ENCODE peak calls at places on chromosomes 11 and 22, in eight cellular contexts. Y, A, B, J, L, F, S and M are unnamed samples.

GRCh38 chr22:30301995-30302809 is 12.9 kb upstream of the CASTOR1 start:
- DNase-seq in S (no peak), A (no peak), L (no peak), J (peak; percentile 55), F (no peak), Y (no peak), B (peak; percentile 86), M (no peak)

GRCh38 chr11:67406420-67406968 is 2.6 kb downstream of the TBC1D10C start:
- DNase-seq in B (no peak), S (no peak), J (no peak), F (no peak), Y (no peak), L (no peak), A (no peak), M (no peak)

GRCh38 chr11:69518081-69518950 is 36.9 kb downstream of the LINC01488 start:
- DNase-seq in F (no peak), A (no peak), Y (no peak), S (no peak), B (peak; percentile 6), L (no peak), J (no peak), M (no peak)

GRCh38 chr11:72720047-72720446 is 32.2 kb downstream of the ARAP1 start:
- DNase-seq in A (no peak), S (no peak), J (no peak), Y (no peak), F (no peak), B (no peak), L (no peak), M (no peak)

GRCh38 chr11:122791411-122791810 is 46.9 kb upstream of the CRTAM start:
- DNase-seq in S (no peak), J (no peak), B (no peak), Y (peak; percentile 25), L (no peak), A (no peak), F (no peak), M (no peak)

GRCh38 chr11:131955901-131956300 is 585.5 kb downstream of the NTM start:
- DNase-seq in S (no peak), J (no peak), F (no peak), L (no peak), A (peak; percentile 12), Y (no peak), B (no peak), M (no peak)

GRCh38 chr22:37098976-37099577 is 10.4 kb downstream of the TMPRSS6 start:
- DNase-seq in F (no peak), Y (no peak), A (peak; percentile 62), S (no peak), B (no peak), L (no peak), J (no peak), M (no peak)

GRCh38 chr22:26852176-26852575 is 194.8 kb downstream of the MIAT start:
- DNase-seq in S (peak; percentile 51), Y (peak; percentile 34), J (no peak), A (peak; percentile 89), B (no peak), F (no peak), L (no peak), M (peak; percentile 4)

GRCh38 chr22:27581688-27582087 is 219.9 kb downstream of the MN1 start:
- DNase-seq in B (peak; percentile 95), J (peak; percentile 54), Y (peak; percentile 57), S (no peak), L (no peak), A (no peak), F (no peak), M (peak; percentile 85)

GRCh38 chr11:19777342-19778102 is 64.9 kb downstream of the NAV2 start:
- DNase-seq in F (no peak), J (peak; percentile 19), S (no peak), B (no peak), A (peak; percentile 75), L (no peak), Y (peak; percentile 45), M (no peak)

GRCh38 chr22:46661221-46661851 is 41.1 kb downstream of the GRAMD4 start:
- DNase-seq in B (no peak), F (no peak), Y (no peak), S (no peak), J (no peak), A (no peak), L (peak; percentile 95), M (no peak)

GRCh38 chr11:17277024-17277584 is 565 bp downstream of the NUCB2 start:
- DNase-seq in A (peak; percentile 27), L (peak; percentile 50), B (no peak), Y (peak; percentile 65), S (no peak), J (no peak), F (peak; percentile 10), M (no peak)

GRCh38 chr11:9577551-9577950 is 4.1 kb downstream of the WEE1 start:
- DNase-seq in L (no peak), Y (peak; percentile 36), A (no peak), B (no peak), J (no peak), S (no peak), F (no peak), M (no peak)

GRCh38 chr11:1478544-1478943 is 8.0 kb downstream of the MOB2 start:
- DNase-seq in S (no peak), Y (no peak), A (no peak), F (no peak), B (peak; percentile 37), L (no peak), J (no peak), M (no peak)

GRCh38 chr11:109033627-109034340 is 368.9 kb downstream of the DDX10 start:
- DNase-seq in S (no peak), J (no peak), L (no peak), A (no peak), F (no peak), B (no peak), Y (no peak), M (no peak)

GRCh38 chr11:95516786-95517185 is 272.8 kb downstream of the FAM76B start:
- DNase-seq in A (no peak), S (no peak), F (no peak), Y (no peak), J (no peak), L (no peak), B (no peak), M (no peak)

GRCh38 chr11:83033972-83034672 is 37.6 kb downstream of the RAB30 start:
- DNase-seq in L (peak; percentile 86), S (no peak), B (no peak), J (peak; percentile 50), A (peak; percentile 31), Y (no peak), F (no peak), M (peak; percentile 88)

GRCh38 chr11:119222308-119222707 is 16.2 kb downstream of the CBL start:
- DNase-seq in F (no peak), A (no peak), L (peak; percentile 1), J (no peak), B (no peak), Y (peak; percentile 20), S (no peak), M (no peak)

GRCh38 chr22:31474743-31475142 is 14.9 kb downstream of the EIF4ENIF1 start:
- DNase-seq in Y (no peak), A (no peak), F (no peak), B (no peak), S (no peak), L (no peak), J (no peak), M (no peak)

GRCh38 chr11:19872526-19873135 is 160.0 kb downstream of the NAV2 start:
- DNase-seq in L (peak; percentile 73), B (no peak), Y (no peak), A (peak; percentile 84), S (no peak), J (no peak), F (no peak), M (no peak)

GRCh38 chr11:86978247-86978646 is 23.1 kb upstream of the FZD4 start:
- DNase-seq in Y (no peak), L (no peak), B (peak; percentile 84), S (no peak), J (no peak), F (no peak), A (no peak), M (no peak)

GRCh38 chr11:67544591-67545242 is 21.5 kb upstream of the CABP2 start:
- DNase-seq in Y (peak; percentile 36), S (no peak), L (no peak), B (no peak), J (peak; percentile 47), A (no peak), F (no peak), M (no peak)

GRCh38 chr11:59207988-59208432 is 4.7 kb downstream of the MPEG1 start:
- DNase-seq in L (no peak), B (no peak), J (no peak), S (peak; percentile 13), A (peak; percentile 81), Y (peak; percentile 76), F (no peak), M (no peak)

GRCh38 chr11:69515271-69516245 is 34.1 kb downstream of the LINC01488 start:
- DNase-seq in F (no peak), L (no peak), S (no peak), Y (no peak), J (no peak), B (peak; percentile 49), A (no peak), M (no peak)

GRCh38 chr22:29563652-29564460 is 10.3 kb upstream of the THOC5 start:
- DNase-seq in S (no peak), B (no peak), Y (peak; percentile 9), A (no peak), L (peak; percentile 14), F (no peak), J (no peak), M (no peak)

GRCh38 chr11:35166369-35167360 is 27.7 kb downstream of the CD44 start:
- DNase-seq in J (no peak), Y (no peak), S (no peak), L (no peak), B (peak; percentile 86), A (no peak), F (no peak), M (no peak)

GRCh38 chr11:72048718-72049460 is 31.5 kb downstream of the NUMA1 start:
- DNase-seq in B (no peak), J (no peak), F (no peak), L (no peak), A (no peak), Y (peak; percentile 49), S (no peak), M (no peak)

GRCh38 chr11:100980156-100980555 is 149.5 kb downstream of the PGR start:
- DNase-seq in L (peak; percentile 15), J (no peak), S (no peak), F (no peak), Y (peak; percentile 51), B (no peak), A (peak; percentile 60), M (no peak)

GRCh38 chr22:27900153-27900552 is 18.9 kb downstream of the PITPNB start:
- DNase-seq in Y (no peak), L (no peak), S (no peak), F (no peak), A (no peak), B (no peak), J (no peak), M (no peak)

GRCh38 chr11:35689081-35689996 is 26.8 kb downstream of the TRIM44 start:
- DNase-seq in F (no peak), L (no peak), B (no peak), J (no peak), Y (no peak), S (no peak), A (no peak), M (no peak)